ENCODE peak calls at places on chromosomes 1 and 21, in ten cellular contexts. One of them, this sample, is unnamed.

GRCh38 chr1:32464191-32464715 is 619 bp upstream of the ZBTB8B start:
- DNase-seq in RWPE1: no peak
- DNase-seq in stimulated activated CD4-positive, alpha-beta T cell treated with anti-CD3 and anti-CD28 coated beads, Interleukin-1b, Interleukin-23, amount 100 ng/mL, for 4 hours: no peak
- DNase-seq in foreskin fibroblast: no peak
- DNase-seq in MV-4-11: no peak
- DNase-seq in mesothelial cell of epicardium: no peak
- DNase-seq in heart left ventricle: no peak
- DNase-seq in central memory CD4-positive, alpha-beta T cell: no peak
- DNase-seq in caudate nucleus: no peak
- DNase-seq in smooth muscle cell of the brain vasculature: no peak
- DNase-seq in this sample: no peak

GRCh38 chr1:230624097-230624713 is 18.1 kb upstream of the COG2 start:
- DNase-seq in RWPE1: no peak
- DNase-seq in stimulated activated CD4-positive, alpha-beta T cell treated with anti-CD3 and anti-CD28 coated beads, Interleukin-1b, Interleukin-23, amount 100 ng/mL, for 4 hours: no peak
- DNase-seq in foreskin fibroblast: no peak
- DNase-seq in MV-4-11: no peak
- DNase-seq in mesothelial cell of epicardium: no peak
- DNase-seq in heart left ventricle: no peak
- DNase-seq in central memory CD4-positive, alpha-beta T cell: no peak
- DNase-seq in caudate nucleus: no peak
- DNase-seq in smooth muscle cell of the brain vasculature: no peak
- DNase-seq in this sample: no peak

GRCh38 chr1:163357378-163357777 is 35.6 kb downstream of the NUF2 start:
- DNase-seq in RWPE1: no peak
- DNase-seq in stimulated activated CD4-positive, alpha-beta T cell treated with anti-CD3 and anti-CD28 coated beads, Interleukin-1b, Interleukin-23, amount 100 ng/mL, for 4 hours: no peak
- DNase-seq in foreskin fibroblast: peak
- DNase-seq in MV-4-11: no peak
- DNase-seq in mesothelial cell of epicardium: no peak
- DNase-seq in heart left ventricle: no peak
- DNase-seq in central memory CD4-positive, alpha-beta T cell: no peak
- DNase-seq in caudate nucleus: no peak
- DNase-seq in smooth muscle cell of the brain vasculature: no peak
- DNase-seq in this sample: no peak

GRCh38 chr1:28301368-28302174 is 27.3 kb upstream of the MED18 start:
- DNase-seq in RWPE1: no peak
- DNase-seq in stimulated activated CD4-positive, alpha-beta T cell treated with anti-CD3 and anti-CD28 coated beads, Interleukin-1b, Interleukin-23, amount 100 ng/mL, for 4 hours: no peak
- DNase-seq in foreskin fibroblast: no peak
- DNase-seq in MV-4-11: no peak
- DNase-seq in mesothelial cell of epicardium: no peak
- DNase-seq in heart left ventricle: no peak
- DNase-seq in central memory CD4-positive, alpha-beta T cell: no peak
- DNase-seq in caudate nucleus: no peak
- DNase-seq in smooth muscle cell of the brain vasculature: no peak
- DNase-seq in this sample: no peak

GRCh38 chr1:78157162-78157561 is 111.4 kb downstream of the GIPC2 start:
- DNase-seq in RWPE1: peak
- DNase-seq in stimulated activated CD4-positive, alpha-beta T cell treated with anti-CD3 and anti-CD28 coated beads, Interleukin-1b, Interleukin-23, amount 100 ng/mL, for 4 hours: no peak
- DNase-seq in foreskin fibroblast: peak
- DNase-seq in MV-4-11: no peak
- DNase-seq in mesothelial cell of epicardium: no peak
- DNase-seq in heart left ventricle: no peak
- DNase-seq in central memory CD4-positive, alpha-beta T cell: no peak
- DNase-seq in caudate nucleus: no peak
- DNase-seq in smooth muscle cell of the brain vasculature: no peak
- DNase-seq in this sample: peak

GRCh38 chr1:181776044-181776443 is 285.5 kb downstream of the ZNF648 start:
- DNase-seq in RWPE1: no peak
- DNase-seq in stimulated activated CD4-positive, alpha-beta T cell treated with anti-CD3 and anti-CD28 coated beads, Interleukin-1b, Interleukin-23, amount 100 ng/mL, for 4 hours: no peak
- DNase-seq in foreskin fibroblast: no peak
- DNase-seq in MV-4-11: no peak
- DNase-seq in mesothelial cell of epicardium: no peak
- DNase-seq in heart left ventricle: no peak
- DNase-seq in central memory CD4-positive, alpha-beta T cell: no peak
- DNase-seq in caudate nucleus: no peak
- DNase-seq in smooth muscle cell of the brain vasculature: no peak
- DNase-seq in this sample: no peak

GRCh38 chr1:212433577-212434462 is 1.1 kb downstream of the NENF start:
- DNase-seq in RWPE1: no peak
- DNase-seq in stimulated activated CD4-positive, alpha-beta T cell treated with anti-CD3 and anti-CD28 coated beads, Interleukin-1b, Interleukin-23, amount 100 ng/mL, for 4 hours: no peak
- DNase-seq in foreskin fibroblast: no peak
- DNase-seq in MV-4-11: no peak
- DNase-seq in mesothelial cell of epicardium: no peak
- DNase-seq in heart left ventricle: no peak
- DNase-seq in central memory CD4-positive, alpha-beta T cell: no peak
- DNase-seq in caudate nucleus: peak
- DNase-seq in smooth muscle cell of the brain vasculature: no peak
- DNase-seq in this sample: no peak

GRCh38 chr21:34612056-34612455 is 2.9 kb downstream of the RCAN1 start:
- DNase-seq in RWPE1: no peak
- DNase-seq in stimulated activated CD4-positive, alpha-beta T cell treated with anti-CD3 and anti-CD28 coated beads, Interleukin-1b, Interleukin-23, amount 100 ng/mL, for 4 hours: no peak
- DNase-seq in foreskin fibroblast: no peak
- DNase-seq in MV-4-11: no peak
- DNase-seq in mesothelial cell of epicardium: no peak
- DNase-seq in heart left ventricle: no peak
- DNase-seq in central memory CD4-positive, alpha-beta T cell: no peak
- DNase-seq in caudate nucleus: no peak
- DNase-seq in smooth muscle cell of the brain vasculature: no peak
- DNase-seq in this sample: no peak

GRCh38 chr1:59150537-59151386 is 146.1 kb upstream of the FGGY start:
- DNase-seq in RWPE1: peak
- DNase-seq in stimulated activated CD4-positive, alpha-beta T cell treated with anti-CD3 and anti-CD28 coated beads, Interleukin-1b, Interleukin-23, amount 100 ng/mL, for 4 hours: no peak
- DNase-seq in foreskin fibroblast: peak
- DNase-seq in MV-4-11: peak
- DNase-seq in mesothelial cell of epicardium: no peak
- DNase-seq in heart left ventricle: peak
- DNase-seq in central memory CD4-positive, alpha-beta T cell: no peak
- DNase-seq in caudate nucleus: no peak
- DNase-seq in smooth muscle cell of the brain vasculature: peak
- DNase-seq in this sample: peak

GRCh38 chr1:31576201-31576669 is at the start of gene TINAGL1:
- DNase-seq in RWPE1: peak
- DNase-seq in stimulated activated CD4-positive, alpha-beta T cell treated with anti-CD3 and anti-CD28 coated beads, Interleukin-1b, Interleukin-23, amount 100 ng/mL, for 4 hours: no peak
- DNase-seq in foreskin fibroblast: no peak
- DNase-seq in MV-4-11: no peak
- DNase-seq in mesothelial cell of epicardium: no peak
- DNase-seq in heart left ventricle: peak
- DNase-seq in central memory CD4-positive, alpha-beta T cell: no peak
- DNase-seq in caudate nucleus: no peak
- DNase-seq in smooth muscle cell of the brain vasculature: no peak
- DNase-seq in this sample: no peak

GRCh38 chr1:15858069-15858670 is 10.7 kb downstream of the SPEN start:
- DNase-seq in RWPE1: no peak
- DNase-seq in stimulated activated CD4-positive, alpha-beta T cell treated with anti-CD3 and anti-CD28 coated beads, Interleukin-1b, Interleukin-23, amount 100 ng/mL, for 4 hours: no peak
- DNase-seq in foreskin fibroblast: no peak
- DNase-seq in MV-4-11: no peak
- DNase-seq in mesothelial cell of epicardium: no peak
- DNase-seq in heart left ventricle: no peak
- DNase-seq in central memory CD4-positive, alpha-beta T cell: no peak
- DNase-seq in caudate nucleus: no peak
- DNase-seq in smooth muscle cell of the brain vasculature: no peak
- DNase-seq in this sample: no peak

GRCh38 chr1:100321098-100321493 is 31.2 kb upstream of the CDC14A start:
- DNase-seq in RWPE1: no peak
- DNase-seq in stimulated activated CD4-positive, alpha-beta T cell treated with anti-CD3 and anti-CD28 coated beads, Interleukin-1b, Interleukin-23, amount 100 ng/mL, for 4 hours: no peak
- DNase-seq in foreskin fibroblast: no peak
- DNase-seq in MV-4-11: no peak
- DNase-seq in mesothelial cell of epicardium: no peak
- DNase-seq in heart left ventricle: no peak
- DNase-seq in central memory CD4-positive, alpha-beta T cell: no peak
- DNase-seq in caudate nucleus: no peak
- DNase-seq in smooth muscle cell of the brain vasculature: no peak
- DNase-seq in this sample: no peak

GRCh38 chr1:184299076-184299790 is 87.6 kb upstream of the C1orf21 start:
- DNase-seq in RWPE1: no peak
- DNase-seq in stimulated activated CD4-positive, alpha-beta T cell treated with anti-CD3 and anti-CD28 coated beads, Interleukin-1b, Interleukin-23, amount 100 ng/mL, for 4 hours: no peak
- DNase-seq in foreskin fibroblast: peak
- DNase-seq in MV-4-11: no peak
- DNase-seq in mesothelial cell of epicardium: no peak
- DNase-seq in heart left ventricle: no peak
- DNase-seq in central memory CD4-positive, alpha-beta T cell: no peak
- DNase-seq in caudate nucleus: no peak
- DNase-seq in smooth muscle cell of the brain vasculature: no peak
- DNase-seq in this sample: peak

GRCh38 chr21:45001134-45002095 is 61.6 kb downstream of the SLX9 start:
- DNase-seq in RWPE1: peak
- DNase-seq in stimulated activated CD4-positive, alpha-beta T cell treated with anti-CD3 and anti-CD28 coated beads, Interleukin-1b, Interleukin-23, amount 100 ng/mL, for 4 hours: no peak
- DNase-seq in foreskin fibroblast: peak
- DNase-seq in MV-4-11: no peak
- DNase-seq in mesothelial cell of epicardium: no peak
- DNase-seq in heart left ventricle: peak
- DNase-seq in central memory CD4-positive, alpha-beta T cell: no peak
- DNase-seq in caudate nucleus: no peak
- DNase-seq in smooth muscle cell of the brain vasculature: no peak
- DNase-seq in this sample: peak

GRCh38 chr1:229972600-229973296 is 94.3 kb upstream of the GALNT2 start:
- DNase-seq in RWPE1: no peak
- DNase-seq in stimulated activated CD4-positive, alpha-beta T cell treated with anti-CD3 and anti-CD28 coated beads, Interleukin-1b, Interleukin-23, amount 100 ng/mL, for 4 hours: no peak
- DNase-seq in foreskin fibroblast: no peak
- DNase-seq in MV-4-11: no peak
- DNase-seq in mesothelial cell of epicardium: no peak
- DNase-seq in heart left ventricle: no peak
- DNase-seq in central memory CD4-positive, alpha-beta T cell: no peak
- DNase-seq in caudate nucleus: no peak
- DNase-seq in smooth muscle cell of the brain vasculature: no peak
- DNase-seq in this sample: no peak

GRCh38 chr1:223243441-223244050 is 100.5 kb upstream of the TLR5 start:
- DNase-seq in RWPE1: no peak
- DNase-seq in stimulated activated CD4-positive, alpha-beta T cell treated with anti-CD3 and anti-CD28 coated beads, Interleukin-1b, Interleukin-23, amount 100 ng/mL, for 4 hours: no peak
- DNase-seq in foreskin fibroblast: no peak
- DNase-seq in MV-4-11: no peak
- DNase-seq in mesothelial cell of epicardium: no peak
- DNase-seq in heart left ventricle: no peak
- DNase-seq in central memory CD4-positive, alpha-beta T cell: no peak
- DNase-seq in caudate nucleus: no peak
- DNase-seq in smooth muscle cell of the brain vasculature: no peak
- DNase-seq in this sample: no peak

GRCh38 chr1:48105167-48105566 is 108.0 kb upstream of the TRABD2B start:
- DNase-seq in RWPE1: no peak
- DNase-seq in stimulated activated CD4-positive, alpha-beta T cell treated with anti-CD3 and anti-CD28 coated beads, Interleukin-1b, Interleukin-23, amount 100 ng/mL, for 4 hours: no peak
- DNase-seq in foreskin fibroblast: no peak
- DNase-seq in MV-4-11: no peak
- DNase-seq in mesothelial cell of epicardium: no peak
- DNase-seq in heart left ventricle: no peak
- DNase-seq in central memory CD4-positive, alpha-beta T cell: no peak
- DNase-seq in caudate nucleus: no peak
- DNase-seq in smooth muscle cell of the brain vasculature: no peak
- DNase-seq in this sample: no peak

GRCh38 chr1:48761986-48762385 is 14.7 kb downstream of the BEND5 start:
- DNase-seq in RWPE1: no peak
- DNase-seq in stimulated activated CD4-positive, alpha-beta T cell treated with anti-CD3 and anti-CD28 coated beads, Interleukin-1b, Interleukin-23, amount 100 ng/mL, for 4 hours: no peak
- DNase-seq in foreskin fibroblast: peak
- DNase-seq in MV-4-11: no peak
- DNase-seq in mesothelial cell of epicardium: no peak
- DNase-seq in heart left ventricle: no peak
- DNase-seq in central memory CD4-positive, alpha-beta T cell: no peak
- DNase-seq in caudate nucleus: no peak
- DNase-seq in smooth muscle cell of the brain vasculature: no peak
- DNase-seq in this sample: peak

GRCh38 chr1:186046437-186047233 is 312.4 kb downstream of the HMCN1 start:
- DNase-seq in RWPE1: no peak
- DNase-seq in stimulated activated CD4-positive, alpha-beta T cell treated with anti-CD3 and anti-CD28 coated beads, Interleukin-1b, Interleukin-23, amount 100 ng/mL, for 4 hours: no peak
- DNase-seq in foreskin fibroblast: no peak
- DNase-seq in MV-4-11: no peak
- DNase-seq in mesothelial cell of epicardium: no peak
- DNase-seq in heart left ventricle: no peak
- DNase-seq in central memory CD4-positive, alpha-beta T cell: no peak
- DNase-seq in caudate nucleus: no peak
- DNase-seq in smooth muscle cell of the brain vasculature: no peak
- DNase-seq in this sample: no peak

GRCh38 chr1:14699596-14699995 is 101.1 kb downstream of the KAZN start:
- DNase-seq in RWPE1: no peak
- DNase-seq in stimulated activated CD4-positive, alpha-beta T cell treated with anti-CD3 and anti-CD28 coated beads, Interleukin-1b, Interleukin-23, amount 100 ng/mL, for 4 hours: no peak
- DNase-seq in foreskin fibroblast: no peak
- DNase-seq in MV-4-11: no peak
- DNase-seq in mesothelial cell of epicardium: no peak
- DNase-seq in heart left ventricle: no peak
- DNase-seq in central memory CD4-positive, alpha-beta T cell: no peak
- DNase-seq in caudate nucleus: no peak
- DNase-seq in smooth muscle cell of the brain vasculature: no peak
- DNase-seq in this sample: no peak

GRCh38 chr1:26771643-26772321 is 16.0 kb upstream of the PIGV start:
- DNase-seq in RWPE1: peak
- DNase-seq in stimulated activated CD4-positive, alpha-beta T cell treated with anti-CD3 and anti-CD28 coated beads, Interleukin-1b, Interleukin-23, amount 100 ng/mL, for 4 hours: no peak
- DNase-seq in foreskin fibroblast: peak
- DNase-seq in MV-4-11: peak
- DNase-seq in mesothelial cell of epicardium: no peak
- DNase-seq in heart left ventricle: no peak
- DNase-seq in central memory CD4-positive, alpha-beta T cell: no peak
- DNase-seq in caudate nucleus: no peak
- DNase-seq in smooth muscle cell of the brain vasculature: peak
- DNase-seq in this sample: peak

GRCh38 chr1:174352883-174353608 is 94.7 kb upstream of the GPR52 start:
- DNase-seq in RWPE1: no peak
- DNase-seq in stimulated activated CD4-positive, alpha-beta T cell treated with anti-CD3 and anti-CD28 coated beads, Interleukin-1b, Interleukin-23, amount 100 ng/mL, for 4 hours: no peak
- DNase-seq in foreskin fibroblast: no peak
- DNase-seq in MV-4-11: no peak
- DNase-seq in mesothelial cell of epicardium: no peak
- DNase-seq in heart left ventricle: no peak
- DNase-seq in central memory CD4-positive, alpha-beta T cell: no peak
- DNase-seq in caudate nucleus: no peak
- DNase-seq in smooth muscle cell of the brain vasculature: no peak
- DNase-seq in this sample: no peak

GRCh38 chr1:181655756-181656155 is 172.4 kb downstream of the CACNA1E start:
- DNase-seq in RWPE1: no peak
- DNase-seq in stimulated activated CD4-positive, alpha-beta T cell treated with anti-CD3 and anti-CD28 coated beads, Interleukin-1b, Interleukin-23, amount 100 ng/mL, for 4 hours: no peak
- DNase-seq in foreskin fibroblast: no peak
- DNase-seq in MV-4-11: peak
- DNase-seq in mesothelial cell of epicardium: no peak
- DNase-seq in heart left ventricle: no peak
- DNase-seq in central memory CD4-positive, alpha-beta T cell: no peak
- DNase-seq in caudate nucleus: no peak
- DNase-seq in smooth muscle cell of the brain vasculature: no peak
- DNase-seq in this sample: no peak

GRCh38 chr1:226485192-226485591 is 63.4 kb upstream of the STUM start:
- DNase-seq in RWPE1: no peak
- DNase-seq in stimulated activated CD4-positive, alpha-beta T cell treated with anti-CD3 and anti-CD28 coated beads, Interleukin-1b, Interleukin-23, amount 100 ng/mL, for 4 hours: no peak
- DNase-seq in foreskin fibroblast: no peak
- DNase-seq in MV-4-11: no peak
- DNase-seq in mesothelial cell of epicardium: no peak
- DNase-seq in heart left ventricle: no peak
- DNase-seq in central memory CD4-positive, alpha-beta T cell: no peak
- DNase-seq in caudate nucleus: no peak
- DNase-seq in smooth muscle cell of the brain vasculature: no peak
- DNase-seq in this sample: no peak

GRCh38 chr21:42556960-42557359 is 43.3 kb downstream of the SLC37A1 start:
- DNase-seq in RWPE1: no peak
- DNase-seq in stimulated activated CD4-positive, alpha-beta T cell treated with anti-CD3 and anti-CD28 coated beads, Interleukin-1b, Interleukin-23, amount 100 ng/mL, for 4 hours: no peak
- DNase-seq in foreskin fibroblast: no peak
- DNase-seq in MV-4-11: no peak
- DNase-seq in mesothelial cell of epicardium: peak
- DNase-seq in heart left ventricle: no peak
- DNase-seq in central memory CD4-positive, alpha-beta T cell: no peak
- DNase-seq in caudate nucleus: no peak
- DNase-seq in smooth muscle cell of the brain vasculature: no peak
- DNase-seq in this sample: no peak

GRCh38 chr1:36094621-36095061 is 5.9 kb downstream of the ADPRS start:
- DNase-seq in RWPE1: no peak
- DNase-seq in stimulated activated CD4-positive, alpha-beta T cell treated with anti-CD3 and anti-CD28 coated beads, Interleukin-1b, Interleukin-23, amount 100 ng/mL, for 4 hours: no peak
- DNase-seq in foreskin fibroblast: peak
- DNase-seq in MV-4-11: no peak
- DNase-seq in mesothelial cell of epicardium: no peak
- DNase-seq in heart left ventricle: no peak
- DNase-seq in central memory CD4-positive, alpha-beta T cell: no peak
- DNase-seq in caudate nucleus: no peak
- DNase-seq in smooth muscle cell of the brain vasculature: no peak
- DNase-seq in this sample: peak

GRCh38 chr1:51058863-51059262 is 43.2 kb upstream of the C1orf185 start:
- DNase-seq in RWPE1: no peak
- DNase-seq in stimulated activated CD4-positive, alpha-beta T cell treated with anti-CD3 and anti-CD28 coated beads, Interleukin-1b, Interleukin-23, amount 100 ng/mL, for 4 hours: no peak
- DNase-seq in foreskin fibroblast: peak
- DNase-seq in MV-4-11: peak
- DNase-seq in mesothelial cell of epicardium: no peak
- DNase-seq in heart left ventricle: no peak
- DNase-seq in central memory CD4-positive, alpha-beta T cell: peak
- DNase-seq in caudate nucleus: no peak
- DNase-seq in smooth muscle cell of the brain vasculature: no peak
- DNase-seq in this sample: peak

GRCh38 chr1:51622455-51622913 is 5.6 kb downstream of the OSBPL9 start:
- DNase-seq in RWPE1: peak
- DNase-seq in stimulated activated CD4-positive, alpha-beta T cell treated with anti-CD3 and anti-CD28 coated beads, Interleukin-1b, Interleukin-23, amount 100 ng/mL, for 4 hours: no peak
- DNase-seq in foreskin fibroblast: peak
- DNase-seq in MV-4-11: peak
- DNase-seq in mesothelial cell of epicardium: no peak
- DNase-seq in heart left ventricle: peak
- DNase-seq in central memory CD4-positive, alpha-beta T cell: no peak
- DNase-seq in caudate nucleus: no peak
- DNase-seq in smooth muscle cell of the brain vasculature: no peak
- DNase-seq in this sample: peak